ENCODE peak calls at places on chromosomes 2 and 18, in seven cellular contexts. One of them, this sample, is unnamed.
A peak's percentile ranks its signal among the peaks of the same experiment; 100 is the strongest.

GRCh38 chr2:69742170-69742952 is 427 bp downstream of the ANXA4 start:
- DNase-seq in EH: peak; percentile 34
- DNase-seq in Kasumi-1: peak; percentile 41
- DNase-seq in H7: peak; percentile 29
- DNase-seq in NCI-H1436: no peak
- DNase-seq in epithelial cell of prostate: no peak
- DNase-seq in G401: no peak
- DNase-seq in this sample: no peak

GRCh38 chr2:19474128-19474527 is 115.7 kb upstream of the OSR1 start:
- DNase-seq in EH: peak; percentile 73
- DNase-seq in Kasumi-1: peak; percentile 80
- DNase-seq in H7: no peak
- DNase-seq in NCI-H1436: no peak
- DNase-seq in epithelial cell of prostate: peak; percentile 60
- DNase-seq in G401: no peak
- DNase-seq in this sample: no peak

GRCh38 chr2:169664978-169665930 is 29.0 kb downstream of the CFAP210 start:
- DNase-seq in EH: peak; percentile 69
- DNase-seq in Kasumi-1: peak; percentile 92
- DNase-seq in H7: no peak
- DNase-seq in NCI-H1436: no peak
- DNase-seq in epithelial cell of prostate: no peak
- DNase-seq in G401: no peak
- DNase-seq in this sample: no peak

GRCh38 chr2:47002480-47003381 is 87.1 kb upstream of the MCFD2 start:
- DNase-seq in EH: peak; percentile 41
- DNase-seq in Kasumi-1: no peak
- DNase-seq in H7: peak; percentile 81
- DNase-seq in NCI-H1436: peak; percentile 30
- DNase-seq in epithelial cell of prostate: no peak
- DNase-seq in G401: peak; percentile 95
- DNase-seq in this sample: no peak

GRCh38 chr18:38087538-38087937 is 521.9 kb upstream of the CELF4 start:
- DNase-seq in EH: no peak
- DNase-seq in Kasumi-1: no peak
- DNase-seq in H7: no peak
- DNase-seq in NCI-H1436: no peak
- DNase-seq in epithelial cell of prostate: no peak
- DNase-seq in G401: no peak
- DNase-seq in this sample: no peak

GRCh38 chr2:11941201-11942041 is 195.0 kb downstream of the LPIN1 start:
- DNase-seq in EH: no peak
- DNase-seq in Kasumi-1: no peak
- DNase-seq in H7: no peak
- DNase-seq in NCI-H1436: no peak
- DNase-seq in epithelial cell of prostate: no peak
- DNase-seq in G401: no peak
- DNase-seq in this sample: no peak

GRCh38 chr18:8389391-8390340 is 219.6 kb upstream of the RAB12 start:
- DNase-seq in EH: peak; percentile 74
- DNase-seq in Kasumi-1: peak; percentile 61
- DNase-seq in H7: peak; percentile 86
- DNase-seq in NCI-H1436: peak; percentile 62
- DNase-seq in epithelial cell of prostate: peak; percentile 16
- DNase-seq in G401: peak; percentile 20
- DNase-seq in this sample: no peak

GRCh38 chr2:63364866-63365265 is 223.4 kb downstream of the WDPCP start:
- DNase-seq in EH: no peak
- DNase-seq in Kasumi-1: no peak
- DNase-seq in H7: no peak
- DNase-seq in NCI-H1436: peak; percentile 76
- DNase-seq in epithelial cell of prostate: no peak
- DNase-seq in G401: no peak
- DNase-seq in this sample: no peak

GRCh38 chr2:239406316-239406995 is 5.6 kb upstream of the HDAC4 start:
- DNase-seq in EH: no peak
- DNase-seq in Kasumi-1: no peak
- DNase-seq in H7: no peak
- DNase-seq in NCI-H1436: no peak
- DNase-seq in epithelial cell of prostate: no peak
- DNase-seq in G401: no peak
- DNase-seq in this sample: no peak

GRCh38 chr18:68152770-68153169 is 562.1 kb downstream of the TMX3 start:
- DNase-seq in EH: no peak
- DNase-seq in Kasumi-1: peak; percentile 37
- DNase-seq in H7: peak; percentile 1
- DNase-seq in NCI-H1436: peak; percentile 4
- DNase-seq in epithelial cell of prostate: no peak
- DNase-seq in G401: no peak
- DNase-seq in this sample: no peak

GRCh38 chr18:34809697-34810096 is 99.6 kb downstream of the DTNA start:
- DNase-seq in EH: peak; percentile 29
- DNase-seq in Kasumi-1: peak; percentile 42
- DNase-seq in H7: peak; percentile 10
- DNase-seq in NCI-H1436: no peak
- DNase-seq in epithelial cell of prostate: no peak
- DNase-seq in G401: no peak
- DNase-seq in this sample: no peak

GRCh38 chr18:33600846-33601245 is 22.8 kb downstream of the ASXL3 start:
- DNase-seq in EH: no peak
- DNase-seq in Kasumi-1: no peak
- DNase-seq in H7: no peak
- DNase-seq in NCI-H1436: no peak
- DNase-seq in epithelial cell of prostate: no peak
- DNase-seq in G401: no peak
- DNase-seq in this sample: no peak

GRCh38 chr2:231696004-231696367 is 12.3 kb upstream of the PTMA start:
- DNase-seq in EH: peak; percentile 90
- DNase-seq in Kasumi-1: no peak
- DNase-seq in H7: peak; percentile 9
- DNase-seq in NCI-H1436: no peak
- DNase-seq in epithelial cell of prostate: no peak
- DNase-seq in G401: no peak
- DNase-seq in this sample: no peak

GRCh38 chr2:111160758-111161157 is 40.0 kb downstream of the BCL2L11 start:
- DNase-seq in EH: peak; percentile 94
- DNase-seq in Kasumi-1: no peak
- DNase-seq in H7: no peak
- DNase-seq in NCI-H1436: no peak
- DNase-seq in epithelial cell of prostate: peak; percentile 45
- DNase-seq in G401: no peak
- DNase-seq in this sample: no peak

GRCh38 chr18:60322591-60322990 is 50.0 kb downstream of the MC4R start:
- DNase-seq in EH: no peak
- DNase-seq in Kasumi-1: no peak
- DNase-seq in H7: no peak
- DNase-seq in NCI-H1436: no peak
- DNase-seq in epithelial cell of prostate: peak; percentile 14
- DNase-seq in G401: no peak
- DNase-seq in this sample: no peak

GRCh38 chr18:46570666-46571065 is 86.4 kb downstream of the LOXHD1 start:
- DNase-seq in EH: no peak
- DNase-seq in Kasumi-1: no peak
- DNase-seq in H7: no peak
- DNase-seq in NCI-H1436: no peak
- DNase-seq in epithelial cell of prostate: no peak
- DNase-seq in G401: no peak
- DNase-seq in this sample: no peak

GRCh38 chr2:223914349-223914748 is 30.8 kb downstream of the WDFY1 start:
- DNase-seq in EH: no peak
- DNase-seq in Kasumi-1: no peak
- DNase-seq in H7: no peak
- DNase-seq in NCI-H1436: no peak
- DNase-seq in epithelial cell of prostate: no peak
- DNase-seq in G401: no peak
- DNase-seq in this sample: no peak

GRCh38 chr2:219167997-219168396 is 1.8 kb downstream of the SLC23A3 start:
- DNase-seq in EH: no peak
- DNase-seq in Kasumi-1: no peak
- DNase-seq in H7: peak; percentile 23
- DNase-seq in NCI-H1436: no peak
- DNase-seq in epithelial cell of prostate: no peak
- DNase-seq in G401: no peak
- DNase-seq in this sample: no peak

GRCh38 chr2:237540823-237541222 is 25.6 kb upstream of the PRLH start:
- DNase-seq in EH: peak; percentile 65
- DNase-seq in Kasumi-1: no peak
- DNase-seq in H7: no peak
- DNase-seq in NCI-H1436: no peak
- DNase-seq in epithelial cell of prostate: no peak
- DNase-seq in G401: no peak
- DNase-seq in this sample: no peak

GRCh38 chr2:130363479-130363878 is 7.6 kb downstream of the PTPN18 start:
- DNase-seq in EH: no peak
- DNase-seq in Kasumi-1: no peak
- DNase-seq in H7: no peak
- DNase-seq in NCI-H1436: no peak
- DNase-seq in epithelial cell of prostate: no peak
- DNase-seq in G401: no peak
- DNase-seq in this sample: no peak

GRCh38 chr2:167438206-167438605 is 549.9 kb downstream of the XIRP2 start:
- DNase-seq in EH: peak; percentile 53
- DNase-seq in Kasumi-1: peak; percentile 24
- DNase-seq in H7: no peak
- DNase-seq in NCI-H1436: no peak
- DNase-seq in epithelial cell of prostate: no peak
- DNase-seq in G401: no peak
- DNase-seq in this sample: no peak

GRCh38 chr2:162465430-162465829 is 121.5 kb downstream of the GCA start:
- DNase-seq in EH: no peak
- DNase-seq in Kasumi-1: no peak
- DNase-seq in H7: no peak
- DNase-seq in NCI-H1436: no peak
- DNase-seq in epithelial cell of prostate: no peak
- DNase-seq in G401: no peak
- DNase-seq in this sample: no peak

GRCh38 chr2:187862715-187863114 is 308.5 kb upstream of the TFPI start:
- DNase-seq in EH: no peak
- DNase-seq in Kasumi-1: no peak
- DNase-seq in H7: no peak
- DNase-seq in NCI-H1436: no peak
- DNase-seq in epithelial cell of prostate: no peak
- DNase-seq in G401: no peak
- DNase-seq in this sample: no peak

GRCh38 chr2:96203130-96204028 is 5.2 kb downstream of the STARD7 start:
- DNase-seq in EH: peak; percentile 22
- DNase-seq in Kasumi-1: no peak
- DNase-seq in H7: no peak
- DNase-seq in NCI-H1436: no peak
- DNase-seq in epithelial cell of prostate: no peak
- DNase-seq in G401: no peak
- DNase-seq in this sample: no peak

GRCh38 chr2:58484629-58485028 is 243.5 kb upstream of the FANCL start:
- DNase-seq in EH: no peak
- DNase-seq in Kasumi-1: no peak
- DNase-seq in H7: no peak
- DNase-seq in NCI-H1436: no peak
- DNase-seq in epithelial cell of prostate: no peak
- DNase-seq in G401: no peak
- DNase-seq in this sample: no peak

GRCh38 chr2:79005211-79005610 is 20.3 kb upstream of the REG3G start:
- DNase-seq in EH: no peak
- DNase-seq in Kasumi-1: no peak
- DNase-seq in H7: no peak
- DNase-seq in NCI-H1436: no peak
- DNase-seq in epithelial cell of prostate: no peak
- DNase-seq in G401: no peak
- DNase-seq in this sample: no peak

GRCh38 chr18:62729487-62730386 is 14.4 kb downstream of the PHLPP1 start:
- DNase-seq in EH: no peak
- DNase-seq in Kasumi-1: no peak
- DNase-seq in H7: no peak
- DNase-seq in NCI-H1436: no peak
- DNase-seq in epithelial cell of prostate: no peak
- DNase-seq in G401: no peak
- DNase-seq in this sample: no peak

GRCh38 chr2:131584380-131584779 is 56.7 kb downstream of the CCDC74A start:
- DNase-seq in EH: no peak
- DNase-seq in Kasumi-1: no peak
- DNase-seq in H7: no peak
- DNase-seq in NCI-H1436: no peak
- DNase-seq in epithelial cell of prostate: no peak
- DNase-seq in G401: no peak
- DNase-seq in this sample: no peak

GRCh38 chr2:230905448-230906430 is 19.3 kb downstream of the GPR55 start:
- DNase-seq in EH: no peak
- DNase-seq in Kasumi-1: no peak
- DNase-seq in H7: peak; percentile 56
- DNase-seq in NCI-H1436: no peak
- DNase-seq in epithelial cell of prostate: no peak
- DNase-seq in G401: no peak
- DNase-seq in this sample: peak; percentile 67

This sample was measured in activated CD4-positive, CD25-positive, alpha-beta regulatory T cell treated with anti-CD3 and anti-CD28 coated beads, Interleukin-2, amount 50 U/mL, for 72 hours.